ENCODE peak calls at places on chromosome 9, in nine cellular contexts. One of them, this sample, is unnamed. For H3K4me1, the result is how much of the 10 kb centered on the place peaks cover.

GRCh38 chr9:98529841-98530240 is 178.9 kb downstream of the GABBR2 start:
- DNase-seq in PC-3: no peak
- DNase-seq in tibial artery: no peak
- DNase-seq in astrocyte: no peak
- DNase-seq in CD4-positive, alpha-beta memory T cell: no peak
- DNase-seq in heart left ventricle: no peak
- DNase-seq in neural progenitor cell: no peak
- DNase-seq in SK-N-SH: no peak
- DNase-seq in GM23248: no peak
- DNase-seq in this sample: no peak

GRCh38 chr9:100098241-100098886 is 436 bp downstream of the ERP44 start:
- DNase-seq in PC-3: peak
- DNase-seq in tibial artery: peak
- DNase-seq in astrocyte: peak
- DNase-seq in CD4-positive, alpha-beta memory T cell: no peak
- DNase-seq in heart left ventricle: peak
- DNase-seq in neural progenitor cell: peak
- DNase-seq in SK-N-SH: peak
- DNase-seq in GM23248: peak
- DNase-seq in this sample: peak

GRCh38 chr9:97473717-97474116 is 27.7 kb upstream of the TMOD1 start:
- DNase-seq in PC-3: no peak
- DNase-seq in tibial artery: no peak
- DNase-seq in astrocyte: no peak
- DNase-seq in CD4-positive, alpha-beta memory T cell: no peak
- DNase-seq in heart left ventricle: no peak
- DNase-seq in neural progenitor cell: no peak
- DNase-seq in SK-N-SH: no peak
- DNase-seq in GM23248: no peak
- DNase-seq in this sample: no peak

GRCh38 chr9:111356567-111357244 is 26.7 kb upstream of the OR2K2 start:
- DNase-seq in PC-3: peak
- DNase-seq in tibial artery: no peak
- DNase-seq in astrocyte: peak
- DNase-seq in CD4-positive, alpha-beta memory T cell: no peak
- DNase-seq in heart left ventricle: no peak
- DNase-seq in neural progenitor cell: peak
- DNase-seq in SK-N-SH: no peak
- DNase-seq in GM23248: peak
- DNase-seq in this sample: peak

GRCh38 chr9:17480966-17481365 is 97.9 kb upstream of the SH3GL2 start:
- DNase-seq in PC-3: no peak
- DNase-seq in tibial artery: no peak
- DNase-seq in astrocyte: no peak
- DNase-seq in CD4-positive, alpha-beta memory T cell: no peak
- DNase-seq in heart left ventricle: no peak
- DNase-seq in neural progenitor cell: no peak
- DNase-seq in SK-N-SH: no peak
- DNase-seq in GM23248: no peak
- DNase-seq in this sample: no peak

GRCh38 chr9:129270903-129271431 is 92.9 kb upstream of the IER5L start:
- DNase-seq in PC-3: no peak
- DNase-seq in tibial artery: no peak
- DNase-seq in astrocyte: peak
- DNase-seq in CD4-positive, alpha-beta memory T cell: no peak
- DNase-seq in heart left ventricle: no peak
- DNase-seq in neural progenitor cell: no peak
- DNase-seq in SK-N-SH: no peak
- DNase-seq in GM23248: peak
- DNase-seq in this sample: no peak

GRCh38 chr9:35664531-35665470 is at the start of gene ARHGEF39:
- DNase-seq in PC-3: peak
- DNase-seq in tibial artery: peak
- DNase-seq in astrocyte: peak
- DNase-seq in CD4-positive, alpha-beta memory T cell: peak
- DNase-seq in heart left ventricle: peak
- DNase-seq in neural progenitor cell: peak
- DNase-seq in SK-N-SH: peak
- DNase-seq in GM23248: peak
- DNase-seq in this sample: peak

GRCh38 chr9:15299374-15299939 is 7.6 kb downstream of the TTC39B start:
- DNase-seq in PC-3: no peak
- DNase-seq in tibial artery: no peak
- DNase-seq in astrocyte: no peak
- DNase-seq in CD4-positive, alpha-beta memory T cell: peak
- DNase-seq in heart left ventricle: no peak
- DNase-seq in neural progenitor cell: no peak
- DNase-seq in SK-N-SH: no peak
- DNase-seq in GM23248: no peak
- DNase-seq in this sample: no peak

GRCh38 chr9:6488395-6488794 is 75.4 kb downstream of the UHRF2 start:
- DNase-seq in PC-3: no peak
- DNase-seq in tibial artery: no peak
- DNase-seq in astrocyte: no peak
- DNase-seq in CD4-positive, alpha-beta memory T cell: peak
- DNase-seq in heart left ventricle: no peak
- DNase-seq in neural progenitor cell: peak
- DNase-seq in SK-N-SH: no peak
- DNase-seq in GM23248: peak
- DNase-seq in this sample: no peak

GRCh38 chr9:134054891-134055811 is 12.7 kb downstream of the BRD3 start:
- DNase-seq in PC-3: no peak
- DNase-seq in tibial artery: peak
- DNase-seq in astrocyte: no peak
- DNase-seq in CD4-positive, alpha-beta memory T cell: no peak
- DNase-seq in heart left ventricle: peak
- DNase-seq in neural progenitor cell: no peak
- DNase-seq in SK-N-SH: no peak
- DNase-seq in GM23248: no peak
- DNase-seq in this sample: no peak

GRCh38 chr9:126128494-126129142 is 198.0 kb upstream of the MVB12B start:
- DNase-seq in PC-3: no peak
- DNase-seq in tibial artery: no peak
- DNase-seq in astrocyte: no peak
- DNase-seq in CD4-positive, alpha-beta memory T cell: no peak
- DNase-seq in heart left ventricle: no peak
- DNase-seq in neural progenitor cell: no peak
- DNase-seq in SK-N-SH: peak
- DNase-seq in GM23248: no peak
- DNase-seq in this sample: no peak

GRCh38 chr9:137306546-137307254 is 4.6 kb upstream of the NRARP start:
- DNase-seq in PC-3: no peak
- DNase-seq in tibial artery: no peak
- DNase-seq in astrocyte: no peak
- DNase-seq in CD4-positive, alpha-beta memory T cell: no peak
- DNase-seq in heart left ventricle: no peak
- DNase-seq in neural progenitor cell: no peak
- DNase-seq in SK-N-SH: peak
- DNase-seq in GM23248: no peak
- DNase-seq in this sample: no peak

GRCh38 chr9:6779417-6780241 is 21.9 kb downstream of the KDM4C start:
- DNase-seq in PC-3: no peak
- DNase-seq in tibial artery: no peak
- DNase-seq in astrocyte: peak
- DNase-seq in CD4-positive, alpha-beta memory T cell: no peak
- DNase-seq in heart left ventricle: no peak
- DNase-seq in neural progenitor cell: no peak
- DNase-seq in SK-N-SH: peak
- DNase-seq in GM23248: peak
- DNase-seq in this sample: no peak

GRCh38 chr9:124569942-124570341 is 62.7 kb upstream of the NR5A1 start:
- DNase-seq in PC-3: no peak
- DNase-seq in tibial artery: no peak
- DNase-seq in astrocyte: no peak
- DNase-seq in CD4-positive, alpha-beta memory T cell: no peak
- DNase-seq in heart left ventricle: no peak
- DNase-seq in neural progenitor cell: no peak
- DNase-seq in SK-N-SH: no peak
- DNase-seq in GM23248: no peak
- DNase-seq in this sample: no peak
- H3K4me1 ChIP-seq in PC-3: under half
- H3K4me1 ChIP-seq in tibial artery: under half
- H3K4me1 ChIP-seq in astrocyte: under half
- H3K4me1 ChIP-seq in CD4-positive, alpha-beta memory T cell: under half
- H3K4me1 ChIP-seq in heart left ventricle: under half
- H3K4me1 ChIP-seq in neural progenitor cell: under half
- H3K4me1 ChIP-seq in SK-N-SH: under half
- H3K4me1 ChIP-seq in GM23248: under half
- H3K4me1 ChIP-seq in this sample: under half

DNA sequence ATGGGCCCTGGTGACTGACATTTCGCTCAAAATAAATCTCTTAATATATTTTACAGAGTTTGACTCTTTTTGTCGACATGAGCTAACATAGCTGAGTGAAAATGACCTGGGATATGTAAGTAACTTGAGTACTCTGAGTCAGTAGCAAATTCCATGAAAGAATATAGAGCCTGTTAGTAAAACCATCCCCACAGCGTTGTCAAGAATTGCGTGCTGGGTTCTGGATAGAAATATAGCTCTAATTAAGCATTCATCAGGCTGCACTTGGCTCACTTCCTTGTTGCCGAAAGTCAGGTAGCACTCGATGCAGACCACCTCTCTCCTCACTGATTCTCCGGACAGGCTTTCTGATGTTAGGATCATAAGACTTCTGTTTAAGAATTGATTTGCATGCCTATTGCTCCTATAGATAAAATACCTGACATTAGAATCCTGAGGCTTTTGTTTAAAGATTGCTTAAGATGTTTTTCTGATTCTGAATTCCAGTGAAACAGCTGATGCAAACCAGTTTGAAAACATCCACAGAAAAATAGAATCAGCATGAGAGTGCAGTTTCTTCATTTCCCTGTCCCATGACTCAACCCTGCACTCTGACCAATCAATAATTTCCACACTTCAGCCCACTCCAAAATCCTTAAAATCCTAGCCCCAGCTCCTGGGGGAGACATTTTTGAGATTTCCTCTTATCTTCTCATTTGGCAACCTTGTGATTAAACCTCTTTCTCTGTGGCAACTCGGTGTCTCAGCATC is 310.6 kb downstream of the DIRAS2 start:
- DNase-seq in PC-3: no peak
- DNase-seq in tibial artery: no peak
- DNase-seq in astrocyte: peak
- DNase-seq in CD4-positive, alpha-beta memory T cell: no peak
- DNase-seq in heart left ventricle: no peak
- DNase-seq in neural progenitor cell: no peak
- DNase-seq in SK-N-SH: no peak
- DNase-seq in GM23248: peak
- DNase-seq in this sample: peak
- H3K27ac ChIP-seq in PC-3: no peak
- H3K27ac ChIP-seq in tibial artery: no peak
- H3K27ac ChIP-seq in astrocyte: peak
- H3K27ac ChIP-seq in CD4-positive, alpha-beta memory T cell: no peak
- H3K27ac ChIP-seq in heart left ventricle: no peak
- H3K27ac ChIP-seq in neural progenitor cell: no peak
- H3K27ac ChIP-seq in SK-N-SH: no peak
- H3K27ac ChIP-seq in GM23248: peak
- H3K27ac ChIP-seq in this sample: no peak

GRCh38 chr9:86061972-86062739 is 37.2 kb downstream of the GOLM1 start:
- DNase-seq in PC-3: no peak
- DNase-seq in tibial artery: no peak
- DNase-seq in astrocyte: no peak
- DNase-seq in CD4-positive, alpha-beta memory T cell: no peak
- DNase-seq in heart left ventricle: no peak
- DNase-seq in neural progenitor cell: no peak
- DNase-seq in SK-N-SH: no peak
- DNase-seq in GM23248: no peak
- DNase-seq in this sample: no peak
- H3K4me1 ChIP-seq in PC-3: under half
- H3K4me1 ChIP-seq in tibial artery: under half
- H3K4me1 ChIP-seq in astrocyte: under half
- H3K4me1 ChIP-seq in CD4-positive, alpha-beta memory T cell: under half
- H3K4me1 ChIP-seq in heart left ventricle: under half
- H3K4me1 ChIP-seq in neural progenitor cell: under half
- H3K4me1 ChIP-seq in SK-N-SH: under half
- H3K4me1 ChIP-seq in GM23248: under half
- H3K4me1 ChIP-seq in this sample: under half

GRCh38 chr9:114171500-114171899 is 16.2 kb downstream of the COL27A1 start:
- DNase-seq in PC-3: no peak
- DNase-seq in tibial artery: no peak
- DNase-seq in astrocyte: no peak
- DNase-seq in CD4-positive, alpha-beta memory T cell: no peak
- DNase-seq in heart left ventricle: no peak
- DNase-seq in neural progenitor cell: no peak
- DNase-seq in SK-N-SH: no peak
- DNase-seq in GM23248: no peak
- DNase-seq in this sample: no peak

GRCh38 chr9:114174876-114175771 is 19.8 kb downstream of the COL27A1 start:
- DNase-seq in PC-3: no peak
- DNase-seq in tibial artery: no peak
- DNase-seq in astrocyte: peak
- DNase-seq in CD4-positive, alpha-beta memory T cell: no peak
- DNase-seq in heart left ventricle: peak
- DNase-seq in neural progenitor cell: no peak
- DNase-seq in SK-N-SH: peak
- DNase-seq in GM23248: peak
- DNase-seq in this sample: no peak

GRCh38 chr9:114170792-114171461 is 15.6 kb downstream of the COL27A1 start:
- DNase-seq in PC-3: no peak
- DNase-seq in tibial artery: no peak
- DNase-seq in astrocyte: no peak
- DNase-seq in CD4-positive, alpha-beta memory T cell: no peak
- DNase-seq in heart left ventricle: peak
- DNase-seq in neural progenitor cell: no peak
- DNase-seq in SK-N-SH: no peak
- DNase-seq in GM23248: no peak
- DNase-seq in this sample: no peak

GRCh38 chr9:114174557-114174875 is 19.2 kb downstream of the COL27A1 start:
- DNase-seq in PC-3: no peak
- DNase-seq in tibial artery: no peak
- DNase-seq in astrocyte: no peak
- DNase-seq in CD4-positive, alpha-beta memory T cell: no peak
- DNase-seq in heart left ventricle: peak
- DNase-seq in neural progenitor cell: no peak
- DNase-seq in SK-N-SH: no peak
- DNase-seq in GM23248: no peak
- DNase-seq in this sample: no peak

DNA sequence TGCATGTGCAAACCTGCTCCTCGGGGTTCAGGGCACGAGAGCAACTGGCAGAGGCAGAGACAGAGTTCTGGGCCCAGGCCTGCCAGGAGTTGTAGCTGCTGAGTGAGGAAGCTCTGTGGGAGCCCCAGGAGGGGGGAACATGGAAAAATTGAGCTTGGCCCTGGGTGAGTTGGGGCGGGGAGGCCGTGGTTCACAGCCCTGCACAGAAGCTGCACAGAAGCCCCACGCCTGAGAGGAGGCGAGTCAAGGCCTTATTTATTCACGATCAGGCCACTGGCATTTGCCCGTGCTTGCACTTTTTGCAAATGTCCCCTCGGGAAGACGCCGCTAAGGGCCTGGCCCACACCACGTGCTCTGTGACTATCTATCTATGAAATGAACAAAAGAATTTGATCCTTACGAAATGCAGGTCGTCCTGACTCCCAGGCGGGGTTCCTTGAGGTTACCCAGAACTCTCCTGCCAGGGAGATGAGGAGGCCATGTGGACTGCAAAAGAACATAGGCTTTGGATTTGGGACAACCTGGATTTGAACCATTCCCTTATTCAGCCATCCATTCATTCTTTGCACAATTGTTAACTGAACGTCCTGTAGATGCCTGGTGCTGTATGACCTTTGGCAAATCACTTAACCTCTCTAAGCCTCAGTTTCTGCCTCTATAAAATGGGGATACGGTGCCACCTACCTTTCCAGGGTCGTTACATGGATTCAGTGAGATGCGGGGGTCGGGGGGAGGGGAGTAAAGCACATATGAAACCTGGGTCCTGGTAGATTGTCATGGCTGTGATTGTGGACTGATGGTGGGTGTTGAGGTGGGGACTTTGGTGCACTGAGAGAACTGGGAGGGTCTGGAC is 17.9 kb downstream of the COL27A1 start:
- DNase-seq in PC-3: no peak
- DNase-seq in tibial artery: no peak
- DNase-seq in astrocyte: peak
- DNase-seq in CD4-positive, alpha-beta memory T cell: no peak
- DNase-seq in heart left ventricle: peak
- DNase-seq in neural progenitor cell: no peak
- DNase-seq in SK-N-SH: no peak
- DNase-seq in GM23248: no peak
- DNase-seq in this sample: peak
- H3K27ac ChIP-seq in PC-3: no peak
- H3K27ac ChIP-seq in tibial artery: peak
- H3K27ac ChIP-seq in astrocyte: no peak
- H3K27ac ChIP-seq in CD4-positive, alpha-beta memory T cell: no peak
- H3K27ac ChIP-seq in heart left ventricle: no peak
- H3K27ac ChIP-seq in neural progenitor cell: no peak
- H3K27ac ChIP-seq in SK-N-SH: no peak
- H3K27ac ChIP-seq in GM23248: no peak
- H3K27ac ChIP-seq in this sample: no peak